ENCODE peak calls at places on chromosomes 2 and 18, in nine cellular contexts. One of them, this sample, is unnamed.

GRCh38 chr2:142065156-142065555 is 65.7 kb downstream of the LRP1B start:
- DNase-seq in A549: no peak
- DNase-seq in transverse colon: no peak
- DNase-seq in gastrocnemius medialis: no peak
- DNase-seq in K562: no peak
- DNase-seq in prostate gland: no peak
- DNase-seq in adrenal gland: no peak
- DNase-seq in heart left ventricle: no peak
- DNase-seq in ovary: no peak
- DNase-seq in this sample: no peak

GRCh38 chr2:131032393-131032836 is 60.8 kb downstream of the FAM168B start:
- DNase-seq in A549: no peak
- DNase-seq in transverse colon: no peak
- DNase-seq in gastrocnemius medialis: no peak
- DNase-seq in K562: no peak
- DNase-seq in prostate gland: no peak
- DNase-seq in adrenal gland: no peak
- DNase-seq in heart left ventricle: no peak
- DNase-seq in ovary: no peak
- DNase-seq in this sample: no peak

GRCh38 chr18:22505136-22505535 is 87.4 kb upstream of the CTAGE1 start:
- DNase-seq in A549: no peak
- DNase-seq in transverse colon: no peak
- DNase-seq in gastrocnemius medialis: no peak
- DNase-seq in K562: no peak
- DNase-seq in prostate gland: no peak
- DNase-seq in adrenal gland: peak
- DNase-seq in heart left ventricle: no peak
- DNase-seq in ovary: no peak
- DNase-seq in this sample: no peak

GRCh38 chr18:27964811-27965210 is 212.1 kb downstream of the CDH2 start:
- DNase-seq in A549: peak
- DNase-seq in transverse colon: no peak
- DNase-seq in gastrocnemius medialis: no peak
- DNase-seq in K562: no peak
- DNase-seq in prostate gland: no peak
- DNase-seq in adrenal gland: no peak
- DNase-seq in heart left ventricle: no peak
- DNase-seq in ovary: no peak
- DNase-seq in this sample: no peak

GRCh38 chr2:9981646-9982045 is 30.2 kb downstream of the GRHL1 start:
- DNase-seq in A549: no peak
- DNase-seq in transverse colon: no peak
- DNase-seq in gastrocnemius medialis: no peak
- DNase-seq in K562: no peak
- DNase-seq in prostate gland: no peak
- DNase-seq in adrenal gland: no peak
- DNase-seq in heart left ventricle: no peak
- DNase-seq in ovary: no peak
- DNase-seq in this sample: no peak

GRCh38 chr2:125167820-125168219 is 1142.7 kb downstream of the CNTNAP5 start:
- DNase-seq in A549: no peak
- DNase-seq in transverse colon: no peak
- DNase-seq in gastrocnemius medialis: no peak
- DNase-seq in K562: no peak
- DNase-seq in prostate gland: no peak
- DNase-seq in adrenal gland: no peak
- DNase-seq in heart left ventricle: no peak
- DNase-seq in ovary: no peak
- DNase-seq in this sample: no peak

GRCh38 chr2:128595763-128596452 is 277.2 kb upstream of the HS6ST1 start:
- DNase-seq in A549: no peak
- DNase-seq in transverse colon: no peak
- DNase-seq in gastrocnemius medialis: no peak
- DNase-seq in K562: no peak
- DNase-seq in prostate gland: no peak
- DNase-seq in adrenal gland: no peak
- DNase-seq in heart left ventricle: no peak
- DNase-seq in ovary: no peak
- DNase-seq in this sample: no peak

GRCh38 chr2:139165041-139165440 is 384.9 kb upstream of the NXPH2 start:
- DNase-seq in A549: no peak
- DNase-seq in transverse colon: no peak
- DNase-seq in gastrocnemius medialis: no peak
- DNase-seq in K562: no peak
- DNase-seq in prostate gland: no peak
- DNase-seq in adrenal gland: no peak
- DNase-seq in heart left ventricle: no peak
- DNase-seq in ovary: no peak
- DNase-seq in this sample: no peak

GRCh38 chr2:152505495-152505906 is 170.5 kb downstream of the FMNL2 start:
- DNase-seq in A549: peak
- DNase-seq in transverse colon: no peak
- DNase-seq in gastrocnemius medialis: peak
- DNase-seq in K562: peak
- DNase-seq in prostate gland: no peak
- DNase-seq in adrenal gland: peak
- DNase-seq in heart left ventricle: no peak
- DNase-seq in ovary: no peak
- DNase-seq in this sample: peak

GRCh38 chr2:96391153-96391827 is 55.7 kb downstream of the NCAPH start:
- DNase-seq in A549: no peak
- DNase-seq in transverse colon: no peak
- DNase-seq in gastrocnemius medialis: no peak
- DNase-seq in K562: no peak
- DNase-seq in prostate gland: no peak
- DNase-seq in adrenal gland: no peak
- DNase-seq in heart left ventricle: no peak
- DNase-seq in ovary: no peak
- DNase-seq in this sample: no peak

GRCh38 chr18:49031511-49032188 is 80.9 kb upstream of the SMAD7 start:
- DNase-seq in A549: no peak
- DNase-seq in transverse colon: no peak
- DNase-seq in gastrocnemius medialis: no peak
- DNase-seq in K562: no peak
- DNase-seq in prostate gland: no peak
- DNase-seq in adrenal gland: no peak
- DNase-seq in heart left ventricle: no peak
- DNase-seq in ovary: no peak
- DNase-seq in this sample: no peak

GRCh38 chr18:13159579-13159978 is 59.0 kb upstream of the LDLRAD4 start:
- DNase-seq in A549: peak
- DNase-seq in transverse colon: no peak
- DNase-seq in gastrocnemius medialis: no peak
- DNase-seq in K562: peak
- DNase-seq in prostate gland: no peak
- DNase-seq in adrenal gland: no peak
- DNase-seq in heart left ventricle: no peak
- DNase-seq in ovary: no peak
- DNase-seq in this sample: peak

GRCh38 chr2:61670591-61671503 is 132.7 kb upstream of the XPO1 start:
- DNase-seq in A549: peak
- DNase-seq in transverse colon: peak
- DNase-seq in gastrocnemius medialis: peak
- DNase-seq in K562: no peak
- DNase-seq in prostate gland: peak
- DNase-seq in adrenal gland: peak
- DNase-seq in heart left ventricle: peak
- DNase-seq in ovary: no peak
- DNase-seq in this sample: no peak

DNA sequence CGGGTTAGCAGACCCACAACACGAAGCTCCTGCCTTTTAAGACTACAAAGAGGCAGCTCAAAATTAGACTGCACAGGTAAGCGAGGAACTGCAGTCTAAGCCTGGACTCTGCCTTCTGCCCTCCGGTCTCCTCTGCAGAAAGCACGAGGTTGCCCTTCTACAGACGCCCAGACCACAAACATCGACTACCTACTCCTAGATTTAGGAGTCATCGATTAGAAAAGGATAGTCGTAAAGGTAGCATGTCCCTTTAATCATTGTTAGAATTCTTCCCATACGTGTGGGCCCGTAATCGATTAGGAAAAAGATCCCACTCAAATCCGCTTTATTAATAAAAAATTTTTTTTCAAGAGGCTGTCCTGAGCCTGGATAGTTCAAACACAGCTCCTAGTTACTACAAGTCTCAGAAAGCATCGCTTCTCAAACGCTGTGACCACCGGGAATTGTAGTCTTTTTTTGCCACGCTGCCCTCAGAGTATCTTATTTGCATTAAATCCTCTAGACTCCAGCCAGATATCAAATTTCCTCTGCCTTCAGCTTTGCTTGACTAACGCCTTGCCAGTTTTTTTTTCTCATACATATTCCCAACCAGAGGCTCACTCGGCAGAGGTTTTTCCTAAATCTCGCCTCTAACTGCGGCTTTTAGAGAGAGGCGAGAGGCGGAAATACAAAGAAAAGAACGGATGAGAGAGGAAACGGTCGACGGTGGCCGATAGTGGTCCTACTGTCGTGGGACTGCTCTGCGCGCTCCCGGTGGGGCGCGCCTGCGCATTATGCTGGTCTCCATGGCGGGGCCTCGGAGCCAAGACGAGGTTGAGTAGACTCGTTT is at the start of the genes CARF and WDR12:
- DNase-seq in A549: peak
- DNase-seq in transverse colon: peak
- DNase-seq in gastrocnemius medialis: peak
- DNase-seq in K562: peak
- DNase-seq in prostate gland: peak
- DNase-seq in adrenal gland: peak
- DNase-seq in heart left ventricle: peak
- DNase-seq in ovary: peak
- DNase-seq in this sample: peak
- TF ChIP-seq POLR2A in A549: peak
- TF ChIP-seq POLR2A in transverse colon: peak
- TF ChIP-seq POLR2A in gastrocnemius medialis: peak
- TF ChIP-seq POLR2A in K562: peak
- TF ChIP-seq POLR2A in prostate gland: peak
- TF ChIP-seq POLR2A in adrenal gland: peak
- TF ChIP-seq POLR2A in heart left ventricle: peak
- TF ChIP-seq POLR2A in ovary: peak
- TF ChIP-seq POLR2A in this sample: peak

GRCh38 chr2:84939426-84940087 is 31.4 kb upstream of the KCMF1 start:
- DNase-seq in A549: peak
- DNase-seq in transverse colon: peak
- DNase-seq in gastrocnemius medialis: no peak
- DNase-seq in K562: no peak
- DNase-seq in prostate gland: no peak
- DNase-seq in adrenal gland: no peak
- DNase-seq in heart left ventricle: no peak
- DNase-seq in ovary: no peak
- DNase-seq in this sample: no peak
- TF ChIP-seq POLR2A in A549: no peak
- TF ChIP-seq POLR2A in transverse colon: no peak
- TF ChIP-seq POLR2A in gastrocnemius medialis: no peak
- TF ChIP-seq POLR2A in K562: no peak
- TF ChIP-seq POLR2A in prostate gland: no peak
- TF ChIP-seq POLR2A in adrenal gland: no peak
- TF ChIP-seq POLR2A in heart left ventricle: no peak
- TF ChIP-seq POLR2A in ovary: no peak
- TF ChIP-seq POLR2A in this sample: no peak

GRCh38 chr2:85607268-85608215 is 4.3 kb downstream of the C2orf68 start:
- DNase-seq in A549: no peak
- DNase-seq in transverse colon: no peak
- DNase-seq in gastrocnemius medialis: peak
- DNase-seq in K562: no peak
- DNase-seq in prostate gland: peak
- DNase-seq in adrenal gland: no peak
- DNase-seq in heart left ventricle: no peak
- DNase-seq in ovary: no peak
- DNase-seq in this sample: no peak

GRCh38 chr2:85613717-85614515 is 2.0 kb upstream of the C2orf68 start:
- DNase-seq in A549: no peak
- DNase-seq in transverse colon: no peak
- DNase-seq in gastrocnemius medialis: peak
- DNase-seq in K562: no peak
- DNase-seq in prostate gland: no peak
- DNase-seq in adrenal gland: no peak
- DNase-seq in heart left ventricle: no peak
- DNase-seq in ovary: no peak
- DNase-seq in this sample: no peak

GRCh38 chr2:85611217-85611704 is 605 bp downstream of the C2orf68 start:
- DNase-seq in A549: no peak
- DNase-seq in transverse colon: no peak
- DNase-seq in gastrocnemius medialis: no peak
- DNase-seq in K562: no peak
- DNase-seq in prostate gland: no peak
- DNase-seq in adrenal gland: no peak
- DNase-seq in heart left ventricle: no peak
- DNase-seq in ovary: no peak
- DNase-seq in this sample: peak

GRCh38 chr2:85615413-85615728 is 615 bp upstream of the USP39 start:
- DNase-seq in A549: no peak
- DNase-seq in transverse colon: no peak
- DNase-seq in gastrocnemius medialis: no peak
- DNase-seq in K562: no peak
- DNase-seq in prostate gland: no peak
- DNase-seq in adrenal gland: no peak
- DNase-seq in heart left ventricle: no peak
- DNase-seq in ovary: no peak
- DNase-seq in this sample: no peak

DNA sequence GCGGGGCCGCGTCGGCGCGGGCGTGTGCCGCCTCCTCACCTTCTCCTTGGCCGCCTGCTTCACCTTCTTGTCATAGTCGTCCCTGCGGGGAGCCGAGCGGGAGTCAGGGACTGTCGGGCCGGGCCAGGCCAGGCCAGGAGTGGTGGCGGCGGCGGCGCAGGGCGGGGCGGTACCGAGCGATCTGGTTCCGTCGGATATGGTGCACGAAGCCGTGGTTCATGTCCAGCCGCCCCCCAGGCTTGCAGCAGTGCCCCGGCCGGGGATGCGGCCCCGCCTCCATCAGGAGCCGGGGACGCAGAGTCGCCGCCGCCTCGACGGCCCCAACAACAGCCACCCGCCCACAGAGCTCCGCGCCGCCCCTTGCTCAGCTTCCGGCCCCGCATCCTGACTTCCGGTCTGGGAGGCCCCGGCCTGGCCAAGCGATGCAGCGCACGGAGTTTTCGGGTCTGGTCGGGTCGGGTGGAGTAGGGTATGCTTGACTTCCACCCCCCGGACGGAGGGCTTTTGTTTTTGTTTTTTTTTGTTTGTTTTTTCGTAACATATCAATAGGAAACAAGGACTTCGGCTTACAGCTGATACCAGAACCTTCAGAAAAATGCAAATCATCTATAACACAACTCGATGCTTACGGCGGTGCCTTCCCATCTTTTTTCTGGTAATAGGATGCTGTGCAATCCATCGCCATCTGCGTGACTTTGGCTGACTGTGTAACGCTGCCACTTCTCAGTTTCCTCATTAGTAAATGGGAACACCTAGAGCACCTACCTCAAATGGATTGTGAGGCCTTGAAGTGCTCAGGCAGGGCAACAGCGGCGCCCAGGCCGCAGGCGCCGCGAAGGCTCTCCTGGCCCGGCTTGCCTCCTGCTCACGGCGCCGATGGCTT is at the start of gene C2orf68:
- DNase-seq in A549: peak
- DNase-seq in transverse colon: peak
- DNase-seq in gastrocnemius medialis: peak
- DNase-seq in K562: peak
- DNase-seq in prostate gland: peak
- DNase-seq in adrenal gland: peak
- DNase-seq in heart left ventricle: peak
- DNase-seq in ovary: peak
- DNase-seq in this sample: peak
- TF ChIP-seq POLR2A in A549: peak
- TF ChIP-seq POLR2A in transverse colon: peak
- TF ChIP-seq POLR2A in gastrocnemius medialis: peak
- TF ChIP-seq POLR2A in K562: peak
- TF ChIP-seq POLR2A in prostate gland: peak
- TF ChIP-seq POLR2A in adrenal gland: no peak
- TF ChIP-seq POLR2A in heart left ventricle: peak
- TF ChIP-seq POLR2A in ovary: peak
- TF ChIP-seq POLR2A in this sample: peak

GRCh38 chr2:230864605-230865323 is at the start of gene ITM2C:
- DNase-seq in A549: peak
- DNase-seq in transverse colon: peak
- DNase-seq in gastrocnemius medialis: no peak
- DNase-seq in K562: peak
- DNase-seq in prostate gland: peak
- DNase-seq in adrenal gland: peak
- DNase-seq in heart left ventricle: peak
- DNase-seq in ovary: peak
- DNase-seq in this sample: peak
- TF ChIP-seq POLR2A in A549: peak
- TF ChIP-seq POLR2A in transverse colon: peak
- TF ChIP-seq POLR2A in gastrocnemius medialis: no peak
- TF ChIP-seq POLR2A in K562: peak
- TF ChIP-seq POLR2A in prostate gland: peak
- TF ChIP-seq POLR2A in adrenal gland: peak
- TF ChIP-seq POLR2A in heart left ventricle: no peak
- TF ChIP-seq POLR2A in ovary: no peak
- TF ChIP-seq POLR2A in this sample: no peak

This sample was measured in erythroblast.